ENCODE peak calls at places on chromosomes 12 and 14, in five cellular contexts. V is fibroblast of the aortic adventitia, A is endothelial cell, X is OCI-LY7, B is left ventricle myocardium inferior. J is an unnamed sample.

GRCh38 chr14:23153891-23154796 is 29.3 kb downstream of the SLC7A8 start:
- DNase-seq in V (peak; percentile 97), B (peak; percentile 92), A (no peak), X (no peak), J (peak; percentile 93)

GRCh38 chr12:109723311-109723791 is 9.7 kb downstream of the FAM222A start:
- DNase-seq in X (no peak), V (no peak), B (peak; percentile 84), A (no peak), J (no peak)

GRCh38 chr12:4679711-4680110 is 30.8 kb downstream of the NDUFA9 start:
- DNase-seq in A (no peak), X (no peak), V (no peak), B (no peak), J (no peak)

GRCh38 chr12:122203301-122203967 is at the start of gene B3GNT4:
- DNase-seq in A (peak; percentile 45), X (no peak), B (peak; percentile 51), V (peak; percentile 41), J (peak; percentile 49)

GRCh38 chr12:101642115-101643067 is 47.6 kb downstream of the MYBPC1 start:
- DNase-seq in V (no peak), A (peak; percentile 19), X (no peak), B (no peak), J (no peak)

GRCh38 chr12:2382391-2383155 is 329.8 kb downstream of the CACNA1C start:
- DNase-seq in A (no peak), X (peak; percentile 14), B (no peak), V (peak; percentile 36), J (no peak)

GRCh38 chr12:65765436-65765813 is 58.9 kb upstream of the HMGA2 start:
- DNase-seq in X (no peak), V (peak; percentile 90), A (no peak), B (no peak), J (peak; percentile 80)

GRCh38 chr12:4112734-4113396 is 160.7 kb upstream of the CCND2 start:
- DNase-seq in A (no peak), V (no peak), B (no peak), X (no peak), J (no peak)

GRCh38 chr12:56190695-56191155 is 1.4 kb upstream of the SMARCC2 start:
- DNase-seq in V (no peak), B (no peak), X (no peak), A (no peak), J (no peak)

GRCh38 chr12:81896771-81897170 is 137.6 kb upstream of the PPFIA2 start:
- DNase-seq in A (peak; percentile 9), X (peak; percentile 5), B (no peak), V (no peak), J (no peak)

GRCh38 chr12:93938317-93938716 is 210.1 kb upstream of the PLXNC1 start:
- DNase-seq in A (no peak), B (no peak), V (no peak), X (no peak), J (no peak)

GRCh38 chr12:48184549-48184922 is 1.1 kb downstream of the CCDC184 start:
- DNase-seq in X (no peak), V (no peak), A (peak; percentile 14), B (no peak), J (no peak)

GRCh38 chr12:21941522-21942376 is 523 bp upstream of the ABCC9 start:
- DNase-seq in V (peak; percentile 73), B (peak; percentile 71), X (no peak), A (peak; percentile 56), J (peak; percentile 46)

GRCh38 chr14:49598182-49598478 is 610 bp upstream of the LRR1 start:
- DNase-seq in B (no peak), X (no peak), V (no peak), A (peak; percentile 17), J (no peak)

GRCh38 chr14:27845241-27845850 is 921.2 kb upstream of the FOXG1 start:
- DNase-seq in X (no peak), A (no peak), B (no peak), V (no peak), J (no peak)

GRCh38 chr14:88553886-88554457 is 835 bp downstream of the PTPN21 start:
- DNase-seq in V (peak; percentile 42), A (no peak), B (no peak), X (no peak), J (peak; percentile 27)

GRCh38 chr14:99807413-99808132 is 14.4 kb downstream of the EML1 start:
- DNase-seq in B (no peak), V (peak; percentile 81), A (peak; percentile 18), X (no peak), J (peak; percentile 53)
- TF ChIP-seq CTCF in B (no peak), V (peak; percentile 35), A (no peak), X (no peak), J (peak; percentile 3)

GRCh38 chr14:37924622-37925021 is 283.1 kb upstream of the SSTR1 start:
- DNase-seq in V (no peak), B (no peak), A (no peak), X (no peak), J (no peak)
- TF ChIP-seq CTCF in V (no peak), B (no peak), A (peak; percentile 54), X (no peak), J (no peak)

GRCh38 chr12:79451988-79452387 is 238.8 kb downstream of the PAWR start:
- DNase-seq in X (no peak), A (no peak), B (peak; percentile 38), V (peak; percentile 86), J (peak; percentile 90)
- TF ChIP-seq CTCF in X (no peak), A (no peak), B (no peak), V (no peak), J (no peak)

GRCh38 chr12:121060149-121061001 is 21.3 kb upstream of the OASL start:
- DNase-seq in X (peak; percentile 84), A (peak; percentile 33), V (peak; percentile 38), B (no peak), J (peak; percentile 55)

GRCh38 chr12:121064116-121064515 is 25.1 kb upstream of the OASL start:
- DNase-seq in X (no peak), V (no peak), B (no peak), A (no peak), J (no peak)

GRCh38 chr12:121059031-121059898 is 20.2 kb upstream of the OASL start:
- DNase-seq in A (no peak), X (no peak), B (no peak), V (no peak), J (no peak)

GRCh38 chr12:121062391-121063045 is 23.5 kb upstream of the OASL start:
- DNase-seq in X (no peak), B (no peak), V (no peak), A (no peak), J (no peak)

DNA sequence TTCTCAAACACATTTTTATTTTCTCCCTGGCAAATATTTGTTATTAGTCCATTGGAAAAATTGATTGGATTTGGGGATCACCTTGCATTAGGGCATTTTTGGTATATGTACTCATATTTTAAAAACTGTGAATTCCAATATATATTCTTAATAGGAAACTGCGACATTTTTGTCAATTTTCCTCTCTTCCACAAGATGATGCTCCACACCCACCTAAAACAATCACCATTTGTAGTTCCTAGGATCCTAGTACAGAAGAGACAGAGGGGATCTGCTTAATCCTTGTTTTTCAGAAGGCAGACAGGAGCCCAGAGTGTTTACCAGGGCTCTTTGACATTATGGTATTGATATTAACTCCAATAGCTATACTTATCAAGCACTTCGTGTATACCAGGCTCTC is 22.8 kb upstream of the OASL start:
- DNase-seq in A (no peak), B (no peak), X (no peak), V (peak; percentile 43), J (peak; percentile 42)
- TF ChIP-seq CTCF in A (no peak), B (peak; percentile 32), X (peak; percentile 42), V (peak; percentile 41), J (peak; percentile 30)

DNA sequence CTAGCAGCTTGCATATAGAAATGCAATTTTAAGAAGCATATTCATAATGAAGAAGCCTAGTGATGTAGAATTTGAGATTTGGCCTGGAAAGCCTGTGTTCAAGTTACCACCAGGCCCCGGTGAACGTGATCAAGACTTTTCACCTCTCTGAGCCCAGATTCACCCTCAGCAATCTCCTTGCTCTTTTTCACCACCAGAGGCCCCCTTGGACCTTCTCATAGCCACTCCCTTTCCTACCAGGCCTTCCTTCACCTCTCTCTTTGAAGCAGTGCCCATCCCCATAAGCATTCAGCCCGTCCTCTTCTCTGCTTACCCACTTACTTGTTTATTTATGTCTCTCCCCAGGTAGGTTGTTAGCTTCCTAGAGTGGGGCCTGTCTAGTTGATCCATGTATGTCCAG is 1280.9 kb downstream of the AACS start:
- DNase-seq in A (no peak), V (no peak), X (no peak), B (no peak), J (no peak)
- TF ChIP-seq CTCF in A (no peak), V (no peak), X (peak; percentile 19), B (no peak), J (no peak)